ENCODE peak calls at places on chromosomes 1 and 21, in four cellular contexts. One of them, this sample, is unnamed.

GRCh38 chr21:16667395-16667794 is 845.4 kb upstream of the CXADR start:
- DNase-seq in NCI-H2029: peak; percentile 37
- DNase-seq in breast epithelium: no peak
- DNase-seq in HS-5: no peak
- DNase-seq in this sample: no peak

GRCh38 chr21:38869946-38870345 is 64.2 kb downstream of the ETS2 start:
- DNase-seq in NCI-H2029: peak; percentile 42
- DNase-seq in breast epithelium: no peak
- DNase-seq in HS-5: no peak
- DNase-seq in this sample: no peak

GRCh38 chr21:37367758-37368535 is 1.4 kb downstream of the DYRK1A start:
- DNase-seq in NCI-H2029: peak; percentile 12
- DNase-seq in breast epithelium: no peak
- DNase-seq in HS-5: no peak
- DNase-seq in this sample: no peak

GRCh38 chr21:33947451-33948095 is 32.0 kb upstream of the ATP5PO start:
- DNase-seq in NCI-H2029: peak; percentile 69
- DNase-seq in breast epithelium: peak; percentile 85
- DNase-seq in HS-5: peak; percentile 85
- DNase-seq in this sample: peak; percentile 84

GRCh38 chr21:44285547-44285992 is at the start of gene AIRE:
- DNase-seq in NCI-H2029: no peak
- DNase-seq in breast epithelium: no peak
- DNase-seq in HS-5: no peak
- DNase-seq in this sample: no peak

GRCh38 chr21:33051925-33052324 is 18.0 kb upstream of the OLIG1 start:
- DNase-seq in NCI-H2029: no peak
- DNase-seq in breast epithelium: no peak
- DNase-seq in HS-5: no peak
- DNase-seq in this sample: no peak

GRCh38 chr21:45211661-45212060 is 76.0 kb downstream of the POFUT2 start:
- DNase-seq in NCI-H2029: no peak
- DNase-seq in breast epithelium: no peak
- DNase-seq in HS-5: no peak
- DNase-seq in this sample: no peak

GRCh38 chr1:40014812-40015594 is 25.5 kb upstream of the CAP1 start:
- DNase-seq in NCI-H2029: no peak
- DNase-seq in breast epithelium: no peak
- DNase-seq in HS-5: peak; percentile 96
- DNase-seq in this sample: peak; percentile 70

GRCh38 chr1:201755200-201755599 is 73.8 kb upstream of the IPO9 start:
- DNase-seq in NCI-H2029: no peak
- DNase-seq in breast epithelium: no peak
- DNase-seq in HS-5: no peak
- DNase-seq in this sample: no peak

GRCh38 chr1:173914366-173914871 is 2.7 kb downstream of the SERPINC1 start:
- DNase-seq in NCI-H2029: no peak
- DNase-seq in breast epithelium: no peak
- DNase-seq in HS-5: no peak
- DNase-seq in this sample: no peak

GRCh38 chr1:36876990-36877389 is 157.3 kb downstream of the GRIK3 start:
- DNase-seq in NCI-H2029: no peak
- DNase-seq in breast epithelium: no peak
- DNase-seq in HS-5: no peak
- DNase-seq in this sample: no peak

GRCh38 chr1:40980068-40980452 is 564 bp downstream of the CTPS1 start:
- DNase-seq in NCI-H2029: no peak
- DNase-seq in breast epithelium: no peak
- DNase-seq in HS-5: no peak
- DNase-seq in this sample: no peak

GRCh38 chr1:39672551-39672947 is 642 bp upstream of the NT5C1A start:
- DNase-seq in NCI-H2029: no peak
- DNase-seq in breast epithelium: no peak
- DNase-seq in HS-5: no peak
- DNase-seq in this sample: no peak

This sample was measured in AG04449.